ENCODE peak calls at places on chromosomes 13 and 19, in five cellular contexts. F is choroid plexus epithelial cell; Y is CD4-positive, alpha-beta T cell; S is AG09319; O is foreskin fibroblast. H is an unnamed sample.

GRCh38 chr13:40187324-40187795 is 479.1 kb downstream of the FOXO1 start:
- DNase-seq in F (no peak), O (no peak), S (no peak), Y (peak), H (no peak)

GRCh38 chr13:73677041-73677589 is 457.1 kb downstream of the KLF12 start:
- DNase-seq in Y (no peak), S (no peak), O (peak), F (peak), H (no peak)

GRCh38 chr19:56639217-56639616 is 3.7 kb upstream of the SMIM17 start:
- DNase-seq in S (no peak), Y (no peak), F (peak), O (no peak), H (no peak)

GRCh38 chr13:43376596-43376995 is 353.2 kb downstream of the DNAJC15 start:
- DNase-seq in S (no peak), Y (no peak), F (no peak), O (no peak), H (no peak)

GRCh38 chr13:72180253-72180952 is 313.4 kb upstream of the DACH1 start:
- DNase-seq in Y (no peak), S (no peak), F (peak), O (no peak), H (no peak)

GRCh38 chr19:18013621-18014111 is 5.7 kb downstream of the ARRDC2 start:
- DNase-seq in F (no peak), O (no peak), Y (no peak), S (no peak), H (peak)

GRCh38 chr13:50410921-50411712 is 395.9 kb downstream of the KCNRG start:
- DNase-seq in Y (no peak), O (peak), F (peak), S (no peak), H (no peak)

GRCh38 chr13:25901460-25902376 is 150.1 kb downstream of the SHISA2 start:
- DNase-seq in O (no peak), F (peak), Y (peak), S (no peak), H (peak)

GRCh38 chr13:106497079-106497478 is 38.4 kb downstream of the EFNB2 start:
- DNase-seq in S (no peak), Y (no peak), F (no peak), O (no peak), H (no peak)

GRCh38 chr13:34765446-34766180 is 176.5 kb upstream of the NBEA start:
- DNase-seq in S (no peak), O (no peak), Y (no peak), F (no peak), H (no peak)

DNA sequence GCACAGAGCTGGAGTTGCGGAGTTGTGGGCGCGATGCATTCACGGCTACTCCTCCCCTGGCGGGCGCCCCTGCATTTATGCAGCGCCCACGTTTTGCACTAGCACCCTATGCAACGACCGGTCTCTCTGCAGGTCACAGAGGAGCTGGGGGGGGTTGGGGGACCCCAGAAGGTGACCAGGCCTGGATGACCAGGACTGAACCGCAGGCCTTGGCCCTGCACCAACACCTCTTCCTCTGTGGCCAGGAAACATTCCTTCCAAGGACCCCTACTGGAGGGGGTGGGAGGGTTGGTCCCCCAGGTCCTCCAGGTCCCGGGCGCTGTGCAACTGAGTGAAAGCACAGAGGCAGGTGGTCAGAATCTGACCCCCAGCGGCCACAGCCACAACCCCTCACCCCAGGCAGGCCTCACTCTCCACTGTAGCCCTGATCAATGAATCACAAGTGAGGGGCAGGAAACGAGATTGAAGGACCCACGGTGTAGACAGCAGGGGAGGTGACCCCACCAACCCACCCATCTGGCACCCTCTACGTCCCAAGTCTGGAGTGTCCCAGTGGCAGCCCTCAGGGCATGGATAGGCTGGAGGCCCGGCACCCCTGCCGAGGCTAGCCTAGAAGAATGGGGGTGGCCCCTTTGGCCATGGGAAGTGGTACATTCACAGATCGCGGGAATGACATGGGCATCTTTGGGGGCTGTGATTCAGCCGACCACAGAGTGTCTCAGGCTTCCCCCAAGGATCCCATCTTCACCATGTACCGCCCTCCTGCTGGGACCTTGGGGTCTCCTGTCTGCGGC is 11.1 kb upstream of the MKNK2 start:
- DNase-seq in S (no peak), F (no peak), O (no peak), Y (no peak), H (no peak)
- TF ChIP-seq CTCF in S (no peak), F (no peak), O (no peak), Y (no peak), H (no peak)

GRCh38 chr13:42039946-42040729 is 8.3 kb upstream of the DGKH start:
- DNase-seq in O (peak), Y (peak), F (peak), S (peak), H (peak)

GRCh38 chr13:42041017-42041683 is 7.3 kb upstream of the DGKH start:
- DNase-seq in O (no peak), F (peak), Y (no peak), S (no peak), H (peak)

GRCh38 chr13:42040730-42041016 is 7.8 kb upstream of the DGKH start:
- DNase-seq in O (no peak), S (no peak), F (no peak), Y (no peak), H (no peak)

GRCh38 chr13:42043676-42044075 is 4.8 kb upstream of the DGKH start:
- DNase-seq in O (no peak), Y (no peak), F (no peak), S (no peak), H (no peak)

GRCh38 chr13:42041684-42042035 is 6.8 kb upstream of the DGKH start:
- DNase-seq in S (no peak), Y (no peak), F (peak), O (peak), H (peak)
- TF ChIP-seq CTCF in S (peak), Y (no peak), F (peak), O (peak), H (peak)

DNA sequence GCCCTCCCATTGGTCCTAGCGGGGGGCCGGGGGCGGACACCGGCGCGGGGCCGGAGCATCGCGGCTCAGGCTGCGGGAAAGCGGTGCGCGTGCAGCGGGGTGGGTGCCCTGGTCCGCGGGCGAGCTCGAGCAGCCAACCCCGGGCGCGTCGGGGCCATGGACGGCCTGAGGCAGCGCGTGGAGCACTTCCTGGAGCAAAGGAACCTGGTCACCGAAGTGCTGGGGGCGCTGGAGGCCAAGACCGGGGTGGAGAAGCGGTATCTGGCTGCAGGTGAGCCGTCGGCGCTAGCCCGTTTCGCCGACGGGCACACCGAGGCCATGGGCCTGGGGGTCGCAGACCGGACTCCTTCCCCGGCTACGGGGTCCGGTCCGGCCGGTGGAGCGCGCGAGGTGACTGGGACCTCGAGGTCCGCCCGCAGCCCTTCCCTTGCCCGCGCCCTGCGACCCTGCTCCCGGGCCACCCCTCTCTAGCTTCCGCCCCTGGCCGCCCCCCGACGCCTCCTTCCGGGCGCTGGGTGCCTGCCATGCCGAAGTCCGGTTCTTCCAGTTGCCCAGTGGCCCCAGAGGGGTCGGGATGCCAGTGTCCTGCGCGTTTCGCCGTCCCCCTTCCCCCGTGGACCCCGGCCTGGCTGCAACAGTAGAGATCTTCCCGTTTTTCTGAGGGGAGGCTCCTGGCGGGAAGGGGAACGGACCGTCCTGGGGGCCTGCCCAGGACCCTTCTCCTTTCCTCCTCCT is at the start of gene REEP6:
- DNase-seq in O (no peak), F (no peak), Y (no peak), S (no peak), H (no peak)
- TF ChIP-seq CTCF in O (no peak), F (no peak), Y (no peak), S (no peak), H (no peak)

GRCh38 chr13:48400820-48401219 is 12.1 kb downstream of the LPAR6 start:
- DNase-seq in Y (no peak), S (peak), O (peak), F (peak), H (peak)
- TF ChIP-seq CTCF in Y (no peak), S (no peak), O (no peak), F (no peak), H (no peak)

DNA sequence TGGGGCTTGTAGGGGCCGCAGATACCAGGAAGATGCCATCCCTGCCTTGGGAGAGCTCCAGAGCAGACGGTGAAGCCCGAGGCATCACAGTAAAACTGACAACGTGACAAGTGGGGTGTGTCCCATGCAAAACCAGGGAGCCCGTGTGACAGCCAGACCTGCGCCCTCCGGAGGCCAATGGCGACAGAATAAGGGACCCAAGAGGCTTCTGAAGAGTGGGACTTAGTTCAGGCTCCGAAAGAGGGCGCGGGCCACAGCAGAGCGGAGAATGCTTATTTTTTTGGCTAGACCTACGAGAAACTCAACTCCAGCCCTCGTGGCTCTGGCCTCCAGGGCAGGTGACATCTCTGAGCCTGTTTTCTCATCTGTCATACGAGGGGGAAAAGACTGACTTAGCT is 23.1 kb downstream of the DPP9 start:
- DNase-seq in O (no peak), S (no peak), Y (no peak), F (no peak), H (no peak)
- TF ChIP-seq CTCF in O (no peak), S (no peak), Y (no peak), F (no peak), H (no peak)

GRCh38 chr13:81957121-81957520 is 1616.2 kb upstream of the SPRY2 start:
- DNase-seq in Y (no peak), F (no peak), S (no peak), O (no peak), H (no peak)
- TF ChIP-seq CTCF in Y (no peak), F (peak), S (no peak), O (no peak), H (no peak)